ENCODE peak calls at places on chromosome 12, in ten cellular contexts. G is transverse colon, O is stomach, Z is H1, C is A549, M is ovary, H is tibial nerve, Y is GM12878, L is sigmoid colon, S is K562. E is an unnamed sample.

GRCh38 chr12:80189241-80189640 is 89.9 kb downstream of the OTOGL start:
- DNase-seq in C (no peak), Y (no peak), L (no peak), G (no peak), M (no peak), S (no peak), Z (no peak), H (no peak), O (no peak), E (no peak)

GRCh38 chr12:47781479-47782371 is 8.7 kb downstream of the SLC48A1 start:
- DNase-seq in G (no peak), S (no peak), H (no peak), C (no peak), Y (no peak), O (no peak), Z (no peak), M (no peak), L (no peak), E (no peak)

GRCh38 chr12:102496571-102496970 is 16.2 kb upstream of the IGF1 start:
- DNase-seq in H (no peak), G (no peak), O (no peak), S (no peak), C (no peak), Z (no peak), M (no peak), Y (no peak), L (no peak), E (no peak)

GRCh38 chr12:64943686-64944085 is 119.2 kb downstream of the TBC1D30 start:
- DNase-seq in G (no peak), L (no peak), Z (no peak), H (no peak), S (no peak), C (no peak), O (no peak), M (no peak), Y (no peak), E (no peak)

GRCh38 chr12:52798003-52798670 is 2.2 kb upstream of the KRT3 start:
- DNase-seq in Z (no peak), Y (no peak), H (no peak), C (no peak), M (no peak), O (no peak), G (no peak), L (no peak), S (peak; percentile 58), E (no peak)

GRCh38 chr12:57166971-57167371 is 19.6 kb upstream of the LRP1-AS start:
- DNase-seq in G (no peak), C (peak; percentile 90), O (no peak), Z (no peak), S (peak; percentile 48), Y (no peak), M (no peak), H (no peak), L (no peak), E (no peak)

GRCh38 chr12:99381992-99382391 is 265.6 kb upstream of the GARIN6 start:
- DNase-seq in G (no peak), O (no peak), L (no peak), S (no peak), Y (peak; percentile 73), Z (no peak), H (no peak), C (no peak), M (no peak), E (no peak)

GRCh38 chr12:54225666-54226065 is 36.9 kb upstream of the SMUG1 start:
- DNase-seq in S (no peak), Y (no peak), Z (no peak), H (no peak), C (no peak), G (no peak), M (no peak), L (no peak), O (no peak), E (no peak)

GRCh38 chr12:42977451-42978230 is 388.1 kb upstream of the PRICKLE1 start:
- DNase-seq in S (no peak), L (no peak), H (no peak), G (no peak), C (no peak), M (no peak), Z (no peak), Y (no peak), O (no peak), E (no peak)

GRCh38 chr12:68482660-68483059 is 128.0 kb upstream of the RAP1B start:
- DNase-seq in G (peak; percentile 52), Z (no peak), H (no peak), Y (peak; percentile 89), C (no peak), L (no peak), S (no peak), M (no peak), O (no peak), E (no peak)

GRCh38 chr12:76446090-76446489 is 97.9 kb upstream of the BBS10 start:
- DNase-seq in C (no peak), S (no peak), Z (no peak), H (no peak), G (no peak), M (no peak), Y (no peak), O (no peak), L (no peak), E (no peak)

GRCh38 chr12:121513464-121514183 is 67.2 kb downstream of the KDM2B start:
- DNase-seq in S (peak; percentile 99), L (no peak), O (peak; percentile 49), H (no peak), G (peak; percentile 58), Z (peak; percentile 78), M (no peak), C (peak; percentile 91), Y (no peak), E (peak; percentile 50)
- TF ChIP-seq CTCF in S (no peak), L (no peak), O (no peak), H (no peak), G (no peak), Z (no peak), M (no peak), C (no peak), Y (no peak), E (no peak)

DNA sequence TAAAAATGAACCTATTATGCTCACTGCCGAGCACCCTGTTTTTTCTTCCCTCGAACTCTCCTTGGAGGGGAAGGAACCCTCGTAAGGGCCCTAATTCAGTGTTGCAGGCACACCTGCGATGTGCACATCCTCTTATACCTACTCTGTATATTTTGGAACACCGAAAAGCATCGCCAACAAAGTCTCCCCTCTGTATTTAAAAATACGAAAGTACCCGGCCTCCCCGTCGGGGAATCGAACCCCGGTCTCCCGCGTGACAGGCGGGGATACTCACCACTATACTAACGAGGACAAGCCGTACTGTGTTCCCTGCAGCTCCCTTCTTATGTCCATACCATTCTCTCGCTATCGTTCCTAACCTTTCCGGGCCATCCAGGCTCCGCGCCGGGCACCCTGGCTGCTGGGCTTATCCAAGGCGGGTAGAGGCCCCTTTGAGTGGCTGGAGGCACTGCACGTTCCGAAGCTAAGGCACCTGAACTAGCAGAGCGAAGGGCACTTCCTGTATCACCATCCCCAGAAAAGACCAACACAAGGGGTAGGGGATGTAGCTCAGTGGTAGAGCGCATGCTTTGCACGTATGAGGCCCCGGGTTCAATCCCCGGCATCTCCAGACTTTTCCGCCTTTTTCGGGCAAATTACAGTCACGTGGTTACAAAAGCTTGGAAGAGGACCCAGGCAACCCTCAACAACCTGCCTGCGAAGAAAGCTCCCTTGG is 25.1 kb upstream of the UBC start:
- DNase-seq in S (peak; percentile 76), M (peak; percentile 93), C (peak; percentile 72), Z (peak; percentile 95), O (peak; percentile 86), L (peak; percentile 95), G (peak; percentile 90), H (peak; percentile 80), Y (peak; percentile 88), E (peak; percentile 83)
- TF ChIP-seq EP300 in S (peak; percentile 72), M (no peak), C (no peak), Z (no peak), O (no peak), L (no peak), G (no peak), H (peak; percentile 66), Y (peak; percentile 66), E (no peak)

GRCh38 chr12:132146098-132146497 is 1.8 kb downstream of the NOC4L start:
- DNase-seq in L (no peak), Y (no peak), O (no peak), Z (no peak), M (peak; percentile 47), S (no peak), C (no peak), G (no peak), H (peak; percentile 11), E (no peak)

GRCh38 chr12:132142679-132143327 is 1.3 kb downstream of the DDX51 start:
- DNase-seq in Z (no peak), L (no peak), M (no peak), G (no peak), Y (no peak), O (no peak), S (no peak), H (peak; percentile 8), C (no peak), E (peak; percentile 83)

GRCh38 chr12:132143328-132144071 is 619 bp downstream of the DDX51 start:
- DNase-seq in Y (no peak), G (no peak), H (peak; percentile 9), S (no peak), O (no peak), L (no peak), M (no peak), Z (no peak), C (no peak), E (no peak)

GRCh38 chr12:132145334-132145733 is 1.1 kb downstream of the NOC4L start:
- DNase-seq in O (no peak), M (no peak), L (no peak), H (peak; percentile 11), S (no peak), C (no peak), Z (no peak), Y (no peak), G (no peak), E (no peak)

DNA sequence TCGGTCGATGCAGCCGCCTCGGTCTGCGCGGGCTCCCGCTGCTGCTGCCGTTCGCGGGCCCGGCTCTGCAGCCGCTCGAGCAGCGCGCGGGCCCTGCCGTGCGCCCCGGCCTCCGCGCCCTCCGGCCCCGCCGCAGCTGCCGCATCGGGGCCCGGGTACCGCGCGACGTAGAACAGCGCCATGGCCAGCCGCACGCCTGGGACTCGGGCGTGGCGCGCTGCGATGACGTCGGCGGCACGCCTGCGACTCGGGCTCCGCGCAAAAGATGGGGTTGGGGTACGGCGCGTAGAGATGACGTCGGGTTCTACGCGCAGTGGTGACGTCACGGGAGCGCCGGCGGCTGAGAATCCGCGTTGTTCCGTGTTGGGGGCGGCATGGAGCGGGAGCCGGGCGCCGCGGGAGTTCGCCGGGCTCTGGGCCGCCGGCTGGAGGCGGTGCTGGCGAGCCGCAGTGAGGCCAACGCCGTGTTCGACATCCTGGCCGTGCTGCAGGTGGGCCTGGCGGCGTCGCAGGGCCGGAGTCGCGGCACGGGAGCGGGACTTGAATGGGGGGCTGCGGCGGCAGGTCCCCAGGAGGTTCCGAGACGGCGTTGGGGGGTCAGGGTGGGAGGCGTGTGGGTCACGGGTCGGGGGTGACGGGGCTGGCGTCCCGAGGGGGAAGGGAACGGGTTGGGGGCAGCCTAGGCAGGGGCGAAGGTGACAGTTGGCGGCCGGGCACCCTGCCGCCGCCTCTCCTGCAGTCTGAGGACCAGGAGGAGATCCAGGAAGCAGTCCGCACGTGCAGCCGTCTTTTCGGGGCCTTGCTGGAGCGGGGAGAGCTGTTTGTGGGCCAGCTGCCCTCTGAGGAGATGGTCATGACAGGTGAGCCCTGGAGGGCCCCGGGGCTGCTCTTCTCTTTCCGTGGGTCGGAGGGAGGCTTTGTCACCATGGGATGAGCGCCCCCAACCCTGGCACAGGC is at the start of the genes DDX51 and NOC4L:
- DNase-seq in C (peak; percentile 94), L (peak; percentile 97), S (peak; percentile 91), Y (peak; percentile 78), O (peak; percentile 96), M (peak; percentile 98), G (peak; percentile 95), Z (peak; percentile 100), H (peak; percentile 93), E (peak; percentile 93)
- TF ChIP-seq CTCF in C (no peak), L (no peak), S (peak; percentile 15), Y (no peak), O (no peak), M (peak; percentile 33), G (no peak), Z (peak; percentile 0), H (no peak), E (peak; percentile 64)

GRCh38 chr12:108266131-108266530 is 73.0 kb downstream of the CMKLR1 start:
- DNase-seq in L (no peak), G (no peak), C (no peak), M (no peak), Y (no peak), Z (no peak), H (no peak), S (no peak), O (no peak), E (no peak)
- TF ChIP-seq EP300 in L (no peak), G (no peak), C (no peak), M (no peak), Y (no peak), Z (no peak), H (no peak), S (no peak), O (no peak), E (no peak)